ENCODE peak calls at places on chromosomes 3 and 15, in nine cellular contexts. G is stomach, M is transverse colon, E is HL-60, L is Panc1, R is GM23338, W is sigmoid colon, K is upper lobe of left lung, T is suprapubic skin. B is an unnamed sample.

GRCh38 chr15:59048897-59049296 is 56.0 kb upstream of the CCNB2 start:
- DNase-seq in G (no peak), T (no peak), K (no peak), R (no peak), M (no peak), L (no peak), W (no peak), E (no peak), B (no peak)

GRCh38 chr3:139284221-139284620 is 59.6 kb upstream of the MRPS22 start:
- DNase-seq in R (no peak), E (no peak), M (no peak), G (no peak), T (no peak), K (no peak), L (no peak), W (no peak), B (no peak)

GRCh38 chr3:22887664-22888291 is 315.3 kb upstream of the UBE2E2 start:
- DNase-seq in G (no peak), R (peak), L (peak), T (no peak), W (no peak), K (no peak), E (no peak), M (peak), B (no peak)

GRCh38 chr15:89680282-89680873 is 1.2 kb upstream of the PLIN1 start:
- DNase-seq in M (peak), L (no peak), K (peak), E (no peak), W (peak), R (no peak), T (no peak), G (peak), B (peak)

GRCh38 chr3:47418167-47419082 is 37.6 kb downstream of the PTPN23 start:
- DNase-seq in K (no peak), M (no peak), R (no peak), E (no peak), G (no peak), T (no peak), L (no peak), W (no peak), B (no peak)

GRCh38 chr3:71591106-71591505 is 7.6 kb upstream of the FOXP1 start:
- DNase-seq in R (no peak), K (no peak), L (no peak), G (no peak), W (no peak), T (no peak), E (no peak), M (no peak), B (no peak)

GRCh38 chr3:17065315-17065714 is 180.6 kb downstream of the PLCL2 start:
- DNase-seq in M (no peak), R (no peak), G (no peak), L (no peak), W (no peak), T (no peak), E (no peak), K (no peak), B (no peak)

GRCh38 chr3:151318946-151319345 is 2.3 kb upstream of the GPR87 start:
- DNase-seq in E (peak), T (no peak), R (peak), K (no peak), W (no peak), L (no peak), G (no peak), M (no peak), B (no peak)

GRCh38 chr3:94336076-94336741 is 273.3 kb downstream of the NSUN3 start:
- DNase-seq in E (no peak), M (peak), W (no peak), K (no peak), R (peak), L (peak), T (no peak), G (no peak), B (no peak)

GRCh38 chr3:45007091-45007490 is 19.0 kb upstream of the CLEC3B start:
- DNase-seq in R (no peak), G (no peak), K (no peak), M (no peak), W (no peak), L (no peak), E (no peak), T (no peak), B (no peak)

GRCh38 chr3:98807011-98807410 is 43.9 kb downstream of the ST3GAL6 start:
- DNase-seq in E (no peak), W (no peak), R (no peak), K (no peak), M (no peak), L (no peak), T (no peak), G (no peak), B (no peak)

GRCh38 chr3:56681963-56682457 is 1.1 kb downstream of the TASOR start:
- DNase-seq in W (no peak), R (peak), E (no peak), T (no peak), G (no peak), K (no peak), L (no peak), M (no peak), B (no peak)

GRCh38 chr3:50519471-50520089 is 16.1 kb upstream of the CACNA2D2 start:
- DNase-seq in T (no peak), R (peak), W (no peak), M (peak), G (peak), E (peak), K (peak), L (peak), B (peak)

GRCh38 chr3:8143186-8143585 is 358.4 kb upstream of the LMCD1 start:
- DNase-seq in G (no peak), E (no peak), K (no peak), L (no peak), R (no peak), T (no peak), W (no peak), M (no peak), B (no peak)

GRCh38 chr3:62379206-62379834 is 6.0 kb upstream of the FEZF2 start:
- DNase-seq in T (no peak), E (no peak), M (no peak), K (no peak), G (no peak), L (no peak), R (peak), W (no peak), B (no peak)

GRCh38 chr15:71806452-71806931 is 3.9 kb upstream of the NR2E3 start:
- DNase-seq in R (peak), T (no peak), E (no peak), W (no peak), M (no peak), L (no peak), G (no peak), K (no peak), B (no peak)

GRCh38 chr3:100480111-100480510 is 12.3 kb upstream of the TMEM45A start:
- DNase-seq in L (no peak), G (no peak), R (no peak), E (no peak), T (no peak), K (no peak), M (no peak), W (no peak), B (no peak)

GRCh38 chr3:196974661-196975060 is 6.0 kb upstream of the PIGZ start:
- DNase-seq in M (no peak), L (no peak), R (no peak), K (no peak), T (peak), W (no peak), G (peak), E (no peak), B (no peak)

GRCh38 chr3:144868506-144868905 is 896.9 kb downstream of the DIPK2A start:
- DNase-seq in R (no peak), E (no peak), K (no peak), G (no peak), W (no peak), L (no peak), T (no peak), M (no peak), B (no peak)

GRCh38 chr3:69182588-69183299 is 60.3 kb upstream of the LMOD3 start:
- DNase-seq in R (no peak), L (no peak), T (no peak), M (no peak), G (no peak), K (no peak), W (no peak), E (no peak), B (no peak)

GRCh38 chr3:159805411-159805772 is 183.2 kb upstream of the IL12A start:
- DNase-seq in W (no peak), T (no peak), R (no peak), M (no peak), K (no peak), L (no peak), G (no peak), E (no peak), B (no peak)

GRCh38 chr3:129936757-129937156 is 37.8 kb upstream of the TRH start:
- DNase-seq in L (no peak), W (peak), R (peak), T (no peak), M (peak), G (peak), K (peak), E (no peak), B (peak)

GRCh38 chr3:69425249-69425648 is 39.4 kb upstream of the FRMD4B start:
- DNase-seq in G (no peak), W (no peak), K (no peak), T (no peak), E (no peak), M (peak), R (peak), L (peak), B (no peak)

GRCh38 chr3:66481071-66482001 is 19.5 kb downstream of the LRIG1 start:
- DNase-seq in G (peak), E (no peak), R (no peak), K (no peak), W (no peak), M (no peak), T (no peak), L (no peak), B (no peak)

GRCh38 chr3:155745795-155746550 is 1.1 kb upstream of the PLCH1 start:
- DNase-seq in R (peak), E (no peak), K (peak), T (no peak), W (no peak), G (peak), L (no peak), M (peak), B (no peak)

GRCh38 chr3:65338571-65338970 is 650.8 kb upstream of the ADAMTS9 start:
- DNase-seq in W (no peak), G (no peak), T (no peak), M (no peak), E (no peak), R (no peak), K (no peak), L (no peak), B (no peak)

GRCh38 chr3:56917740-56918568 is 116.2 kb upstream of the ARHGEF3 start:
- DNase-seq in G (no peak), R (peak), E (peak), L (no peak), T (no peak), M (peak), K (no peak), W (no peak), B (no peak)

GRCh38 chr3:55178336-55178735 is 250.5 kb upstream of the LRTM1 start:
- DNase-seq in T (no peak), W (no peak), R (no peak), M (no peak), L (no peak), E (no peak), K (no peak), G (no peak), B (no peak)

GRCh38 chr3:62679988-62680387 is 195.2 kb downstream of the CADPS start:
- DNase-seq in W (no peak), M (no peak), E (no peak), T (no peak), K (no peak), G (no peak), R (no peak), L (no peak), B (no peak)

GRCh38 chr15:74610302-74610951 is 5.2 kb upstream of the CLK3 start:
- DNase-seq in T (no peak), R (no peak), L (no peak), K (no peak), M (no peak), G (no peak), E (no peak), W (no peak), B (no peak)

GRCh38 chr15:77869021-77869895 is 208.3 kb downstream of the TBC1D2B start:
- DNase-seq in W (peak), E (no peak), R (no peak), K (no peak), L (no peak), G (no peak), M (no peak), T (no peak), B (no peak)

GRCh38 chr15:29223640-29224039 is 46.0 kb downstream of the NSMCE3 start:
- DNase-seq in G (no peak), R (no peak), L (no peak), M (no peak), W (no peak), E (no peak), T (no peak), K (no peak), B (no peak)

GRCh38 chr3:61805510-61806080 is 244.2 kb downstream of the PTPRG start:
- DNase-seq in R (no peak), W (no peak), G (no peak), L (no peak), T (no peak), K (no peak), E (no peak), M (no peak), B (no peak)

GRCh38 chr15:87816811-87817210 is 439.7 kb downstream of the NTRK3 start:
- DNase-seq in K (no peak), L (peak), M (no peak), G (no peak), R (no peak), W (no peak), E (no peak), T (no peak), B (no peak)

GRCh38 chr3:52479876-52480575 is 15.1 kb upstream of the STAB1 start:
- DNase-seq in M (no peak), L (no peak), K (no peak), E (no peak), R (no peak), W (no peak), T (no peak), G (no peak), B (no peak)

GRCh38 chr3:14488286-14489036 is 51.7 kb downstream of the GRIP2 start:
- DNase-seq in L (no peak), W (no peak), E (no peak), T (no peak), R (no peak), M (no peak), G (no peak), K (no peak), B (peak)

GRCh38 chr15:80669599-80670273 is 25.4 kb upstream of the ABHD17C start:
- DNase-seq in W (no peak), E (no peak), T (no peak), L (no peak), M (no peak), K (no peak), G (no peak), R (no peak), B (no peak)

GRCh38 chr3:185552358-185552877 is at the start of gene LIPH:
- DNase-seq in L (peak), W (no peak), K (peak), E (peak), G (peak), T (no peak), R (peak), M (peak), B (no peak)

GRCh38 chr3:30454636-30455035 is 151.8 kb upstream of the TGFBR2 start:
- DNase-seq in M (no peak), R (no peak), E (no peak), L (no peak), W (peak), K (no peak), G (no peak), T (no peak), B (no peak)
- TF ChIP-seq POLR2AphosphoS5 in M (no peak), R (no peak), E (no peak), L (no peak), W (no peak), K (no peak), G (no peak), T (no peak), B (no peak)

GRCh38 chr15:70704731-70705130 is 58.6 kb downstream of the UACA start:
- DNase-seq in W (no peak), L (no peak), M (no peak), G (no peak), T (no peak), K (no peak), R (no peak), E (no peak), B (no peak)

GRCh38 chr15:70703066-70703465 is 60.3 kb downstream of the UACA start:
- DNase-seq in L (no peak), W (no peak), G (no peak), R (no peak), T (no peak), M (no peak), K (no peak), E (no peak), B (no peak)

GRCh38 chr15:70702584-70702983 is 60.8 kb downstream of the UACA start:
- DNase-seq in L (no peak), M (no peak), G (no peak), E (no peak), T (no peak), W (no peak), K (no peak), R (no peak), B (no peak)

GRCh38 chr15:70703483-70703882 is 59.9 kb downstream of the UACA start:
- DNase-seq in R (peak), L (no peak), T (no peak), W (no peak), K (no peak), M (no peak), E (no peak), G (no peak), B (no peak)

GRCh38 chr15:70704166-70704565 is 59.2 kb downstream of the UACA start:
- DNase-seq in K (no peak), W (no peak), E (no peak), L (no peak), R (no peak), G (no peak), M (no peak), T (no peak), B (no peak)
- H3K4me3 ChIP-seq in K (no peak), W (no peak), E (no peak), L (peak), R (no peak), G (no peak), M (no peak), T (no peak), B (no peak)

DNA sequence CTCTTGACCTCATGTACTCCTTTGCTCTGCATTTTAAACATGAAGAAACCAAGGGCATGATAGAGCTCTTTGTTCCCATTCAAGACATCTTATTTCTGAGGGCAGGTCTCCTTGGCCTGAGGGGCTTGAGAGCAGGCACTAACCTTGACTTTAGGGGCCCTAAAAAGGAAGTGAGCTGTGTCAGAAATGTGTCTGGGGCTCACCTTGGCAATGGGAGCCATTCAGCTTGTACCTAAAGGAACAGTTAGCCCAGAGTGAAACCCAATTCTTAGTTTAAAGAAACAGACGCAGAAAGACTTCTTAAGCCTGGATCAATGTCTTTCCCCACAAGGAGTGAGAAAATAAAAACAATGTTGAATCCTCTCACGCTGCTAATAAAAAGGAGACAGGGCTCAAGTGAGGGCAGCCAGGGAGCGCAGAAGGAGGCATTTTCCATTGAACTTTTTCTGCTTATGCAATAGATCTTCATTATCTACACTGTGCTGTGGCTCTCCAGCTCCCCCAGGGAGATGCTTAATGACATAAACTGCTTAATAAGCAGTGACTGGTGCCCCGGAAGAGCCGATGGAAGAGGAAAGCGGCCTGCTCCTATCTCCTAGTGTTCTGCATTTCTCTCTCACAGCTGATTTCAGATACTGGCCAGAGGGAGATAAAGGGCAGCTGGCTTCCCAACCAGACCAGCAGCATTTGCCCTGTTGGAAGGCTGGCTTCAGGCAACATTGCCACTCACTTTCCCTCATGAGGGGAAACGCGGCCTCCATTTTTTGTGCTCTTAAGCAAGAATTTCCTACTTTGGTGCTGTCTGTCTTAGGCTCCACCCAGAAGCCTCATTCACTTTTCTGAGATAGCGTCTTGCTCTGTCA is 152.0 kb downstream of the OPA1 start:
- DNase-seq in G (no peak), K (no peak), R (no peak), T (no peak), W (no peak), M (no peak), L (no peak), E (no peak), B (no peak)
- TF ChIP-seq POLR2AphosphoS5 in G (no peak), K (no peak), R (no peak), T (no peak), W (no peak), M (no peak), L (no peak), E (no peak), B (no peak)

GRCh38 chr3:58494107-58494506 is 2.2 kb downstream of the KCTD6 start:
- DNase-seq in R (no peak), M (no peak), G (no peak), E (no peak), L (no peak), K (no peak), W (no peak), T (no peak), B (no peak)

GRCh38 chr3:58496206-58496605 is 4.3 kb downstream of the KCTD6 start:
- DNase-seq in M (no peak), W (no peak), R (no peak), K (no peak), L (no peak), E (no peak), G (no peak), T (no peak), B (no peak)

GRCh38 chr3:58495101-58495500 is 3.2 kb downstream of the KCTD6 start:
- DNase-seq in K (no peak), R (no peak), G (no peak), L (no peak), E (no peak), M (no peak), T (no peak), W (no peak), B (no peak)

GRCh38 chr3:58492385-58492970 is 582 bp downstream of the KCTD6 start:
- DNase-seq in R (no peak), M (no peak), L (no peak), G (no peak), E (no peak), K (no peak), T (no peak), W (no peak), B (no peak)

GRCh38 chr3:58497074-58497473 is 5.2 kb downstream of the KCTD6 start:
- DNase-seq in K (no peak), G (no peak), M (no peak), T (no peak), W (no peak), R (peak), E (no peak), L (no peak), B (no peak)
- H3K4me3 ChIP-seq in K (no peak), G (no peak), M (no peak), T (no peak), W (no peak), R (peak), E (no peak), L (peak), B (no peak)

DNA sequence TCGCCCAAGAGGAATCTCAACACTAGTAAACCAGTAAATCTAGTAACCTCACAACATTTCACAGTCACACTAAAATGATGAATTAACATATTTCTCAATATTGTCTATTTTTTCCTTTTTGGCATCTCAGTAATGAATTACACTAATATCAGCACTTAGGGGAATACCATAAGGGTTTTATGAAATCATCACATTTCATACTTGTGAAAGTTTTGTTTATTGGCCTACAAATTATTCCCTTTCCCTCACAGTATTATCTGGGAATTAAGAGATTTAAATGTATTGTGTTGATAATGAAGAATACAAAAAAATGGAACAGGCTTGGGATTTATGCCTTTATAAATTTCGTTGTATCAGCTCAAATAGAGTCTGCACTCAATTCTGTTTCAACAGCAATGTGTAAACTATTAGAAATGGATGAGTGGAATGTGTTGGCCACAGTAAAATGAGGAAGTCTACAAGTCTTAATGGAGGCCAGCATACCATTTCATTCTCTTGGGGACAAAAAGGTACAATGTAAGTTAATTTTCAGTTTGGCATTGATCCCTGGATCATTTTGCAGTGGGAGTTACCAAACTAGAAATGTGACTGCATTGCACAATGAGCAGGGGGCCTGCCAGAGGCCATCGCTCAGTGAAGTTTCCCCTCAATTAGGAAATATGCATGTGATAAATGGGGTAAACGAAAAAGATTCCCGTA is 195.4 kb downstream of the FMN1 start:
- DNase-seq in R (no peak), W (peak), G (no peak), E (no peak), K (no peak), M (no peak), L (no peak), T (no peak), B (no peak)
- TF ChIP-seq POLR2AphosphoS5 in R (no peak), W (peak), G (no peak), E (no peak), K (no peak), M (peak), L (no peak), T (peak), B (no peak)